ENCODE peak calls at places on chromosomes 12 and 14, in four cellular contexts. W is stimulated activated CD4-positive, alpha-beta T cell treated with anti-CD3 and anti-CD28 coated beads, Interleukin-4, amount 100 ng/mL, for 4 hours; O is T-helper 17 cell; I is nephron progenitor cell. H is an unnamed sample.

GRCh38 chr12:58919271-58920101 is 818 bp downstream of the LRIG3 start:
- DNase-seq in W (no peak), O (no peak), I (no peak), H (no peak)

GRCh38 chr12:112801055-112801454 is 9.5 kb downstream of the RPH3A start:
- DNase-seq in O (no peak), I (no peak), W (no peak), H (peak; percentile 71)

GRCh38 chr14:69002069-69002468 is 23.0 kb upstream of the ACTN1 start:
- DNase-seq in W (no peak), O (no peak), I (no peak), H (no peak)

GRCh38 chr14:89521988-89522387 is 105.0 kb upstream of the FOXN3 start:
- DNase-seq in I (no peak), W (no peak), O (no peak), H (no peak)

GRCh38 chr12:124609041-124609984 is 41.9 kb upstream of the NCOR2 start:
- DNase-seq in W (peak; percentile 61), O (peak; percentile 68), I (no peak), H (no peak)

GRCh38 chr12:32183646-32184045 is 77.0 kb downstream of the BICD1 start:
- DNase-seq in O (no peak), I (no peak), W (no peak), H (no peak)

GRCh38 chr12:20798561-20798960 is 11.9 kb upstream of the SLCO1B3 start:
- DNase-seq in I (no peak), O (no peak), W (no peak), H (no peak)

GRCh38 chr12:47949441-47950341 is 13.7 kb upstream of the TMEM106C start:
- DNase-seq in W (peak; percentile 49), I (peak; percentile 85), O (peak; percentile 39), H (peak; percentile 58)

GRCh38 chr12:90112668-90113067 is 404.0 kb upstream of the ATP2B1 start:
- DNase-seq in W (no peak), O (no peak), I (no peak), H (no peak)

GRCh38 chr12:2624543-2625266 is 170.1 kb upstream of the FKBP4 start:
- DNase-seq in I (peak; percentile 45), O (no peak), W (no peak), H (no peak)